ENCODE peak calls at places on chromosomes 3 and 15, in nine cellular contexts. T is RWPE1, L is upper lobe of left lung, M is progenitor cell of endocrine pancreas, B is WTC11, H is nephron progenitor cell, S is PC-9, Q is esophagus squamous epithelium, E is epithelial cell of proximal tubule. R is an unnamed sample.

GRCh38 chr3:11718582-11719405 is 75.1 kb upstream of the VGLL4 start:
- DNase-seq in H (peak; percentile 31), E (no peak), L (no peak), S (no peak), B (peak; percentile 68), Q (peak; percentile 35), T (peak; percentile 60), M (peak; percentile 11), R (no peak)

GRCh38 chr3:32138545-32139104 is 32.2 kb downstream of the GPD1L start:
- DNase-seq in L (no peak), T (no peak), Q (no peak), H (no peak), S (no peak), E (no peak), B (no peak), M (no peak), R (no peak)

GRCh38 chr3:89690649-89691048 is 583.2 kb downstream of the EPHA3 start:
- DNase-seq in E (no peak), H (no peak), Q (no peak), L (no peak), B (no peak), M (no peak), T (peak; percentile 8), S (no peak), R (no peak)

GRCh38 chr3:190579514-190580137 is 65.7 kb downstream of the IL1RAP start:
- DNase-seq in E (no peak), H (no peak), L (no peak), S (no peak), T (no peak), M (no peak), Q (no peak), B (no peak), R (no peak)

GRCh38 chr3:177618873-177619771 is 421.8 kb upstream of the TBL1XR1 start:
- DNase-seq in H (no peak), M (no peak), L (no peak), B (no peak), S (peak; percentile 91), Q (no peak), E (no peak), T (no peak), R (no peak)

GRCh38 chr15:96728591-96728990 is 398.1 kb downstream of the NR2F2 start:
- DNase-seq in T (no peak), Q (no peak), L (peak; percentile 8), S (no peak), M (no peak), H (no peak), B (no peak), E (no peak), R (no peak)

GRCh38 chr15:90336705-90337141 is 15.4 kb upstream of the ZNF774 start:
- DNase-seq in T (peak; percentile 73), M (no peak), Q (no peak), S (peak; percentile 96), H (no peak), L (no peak), E (no peak), B (no peak), R (no peak)

GRCh38 chr15:56719774-56720555 is 13.3 kb downstream of the ZNF280D start:
- DNase-seq in E (no peak), H (no peak), L (no peak), T (no peak), Q (no peak), M (no peak), S (no peak), B (no peak), R (no peak)

GRCh38 chr3:10554746-10555145 is 49.4 kb upstream of the ATP2B2 start:
- DNase-seq in B (no peak), L (no peak), E (no peak), T (no peak), H (no peak), M (no peak), Q (no peak), S (no peak), R (no peak)

GRCh38 chr15:100060276-100060926 is 281.4 kb downstream of the ADAMTS17 start:
- DNase-seq in T (peak; percentile 91), B (no peak), E (peak; percentile 30), S (no peak), H (no peak), L (no peak), M (no peak), Q (no peak), R (no peak)

GRCh38 chr3:109018828-109019227 is 65.1 kb upstream of the GUCA1C start:
- DNase-seq in T (no peak), E (no peak), L (no peak), Q (no peak), H (no peak), M (no peak), S (no peak), B (peak; percentile 17), R (no peak)

GRCh38 chr15:92787116-92787515 is 113.0 kb upstream of the CHD2 start:
- DNase-seq in M (no peak), S (no peak), B (no peak), Q (no peak), E (no peak), L (no peak), T (no peak), H (no peak), R (no peak)

GRCh38 chr3:68234118-68234780 is 579.8 kb upstream of the SUCLG2 start:
- DNase-seq in L (no peak), E (no peak), T (no peak), S (no peak), H (no peak), B (no peak), M (no peak), Q (no peak), R (no peak)

GRCh38 chr3:157618075-157618760 is 115.0 kb upstream of the VEPH1 start:
- DNase-seq in S (peak; percentile 84), E (no peak), M (no peak), Q (no peak), B (no peak), L (no peak), H (no peak), T (peak; percentile 56), R (no peak)

GRCh38 chr3:197297476-197298340 is 704 bp downstream of the DLG1 start:
- DNase-seq in E (no peak), L (peak; percentile 96), H (peak; percentile 90), M (peak; percentile 82), Q (peak; percentile 23), T (peak; percentile 96), B (peak; percentile 91), S (peak; percentile 79), R (peak; percentile 79)

GRCh38 chr15:66131831-66132230 is 121.7 kb downstream of the MEGF11 start:
- DNase-seq in Q (no peak), L (no peak), E (no peak), T (no peak), H (no peak), B (no peak), M (no peak), S (no peak), R (no peak)

GRCh38 chr3:84946240-84946639 is 12.5 kb upstream of the CADM2 start:
- DNase-seq in M (no peak), E (no peak), H (no peak), S (no peak), Q (no peak), B (no peak), T (no peak), L (no peak), R (no peak)

GRCh38 chr3:4744405-4745239 is 234.6 kb upstream of the BHLHE40 start:
- DNase-seq in Q (no peak), H (no peak), B (no peak), T (no peak), M (no peak), S (peak; percentile 82), E (no peak), L (no peak), R (no peak)

GRCh38 chr3:19226516-19226915 is 78.2 kb downstream of the KCNH8 start:
- DNase-seq in T (no peak), E (no peak), B (no peak), Q (no peak), M (no peak), S (no peak), H (no peak), L (no peak), R (no peak)

GRCh38 chr3:13648744-13649096 is 99.8 kb downstream of the FBLN2 start:
- DNase-seq in E (no peak), T (no peak), Q (no peak), L (no peak), S (no peak), H (no peak), B (no peak), M (no peak), R (no peak)

GRCh38 chr3:112116777-112117186 is 16.3 kb downstream of the GCSAM start:
- DNase-seq in T (no peak), L (no peak), B (no peak), S (no peak), M (no peak), E (no peak), H (no peak), Q (no peak), R (no peak)

GRCh38 chr3:101414121-101414520 is 93.7 kb upstream of the IMPG2 start:
- DNase-seq in L (peak; percentile 13), Q (no peak), S (no peak), B (no peak), M (no peak), E (no peak), T (no peak), H (no peak), R (no peak)

GRCh38 chr3:33063651-33064051 is 33.3 kb downstream of the GLB1 start:
- DNase-seq in Q (no peak), L (no peak), E (no peak), H (no peak), T (no peak), M (no peak), S (no peak), B (no peak), R (no peak)

GRCh38 chr15:82680200-82681102 is 29.2 kb downstream of the AP3B2 start:
- DNase-seq in L (peak; percentile 93), Q (no peak), E (no peak), S (no peak), H (peak; percentile 85), B (peak; percentile 88), M (peak; percentile 87), T (peak; percentile 88), R (peak; percentile 35)
- TF ChIP-seq CTCF in L (no peak), Q (peak; percentile 18), E (no peak), S (no peak), H (no peak), B (no peak), M (peak; percentile 52), T (peak; percentile 35), R (no peak)

GRCh38 chr15:32649336-32649735 is 7.8 kb downstream of the SCG5 start:
- DNase-seq in L (no peak), Q (no peak), E (no peak), S (no peak), T (no peak), H (no peak), B (no peak), M (no peak), R (no peak)
- TF ChIP-seq CTCF in L (no peak), Q (peak; percentile 17), E (peak; percentile 52), S (peak; percentile 25), T (no peak), H (peak; percentile 45), B (no peak), M (peak; percentile 32), R (no peak)

GRCh38 chr3:8954938-8955763 is 8.1 kb downstream of the RAD18 start:
- DNase-seq in B (no peak), L (no peak), S (no peak), E (no peak), M (no peak), H (no peak), T (no peak), Q (no peak), R (no peak)
- TF ChIP-seq CTCF in B (no peak), L (no peak), S (no peak), E (peak; percentile 18), M (no peak), H (no peak), T (no peak), Q (no peak), R (no peak)

GRCh38 chr3:40858364-40859115 is 333.8 kb downstream of the ZNF621 start:
- DNase-seq in Q (no peak), L (no peak), M (no peak), T (no peak), S (no peak), B (no peak), E (no peak), H (no peak), R (no peak)
- TF ChIP-seq CTCF in Q (no peak), L (no peak), M (no peak), T (no peak), S (no peak), B (no peak), E (no peak), H (no peak), R (no peak)

R was measured in natural killer cell.